ENCODE peak calls at places on chromosomes 2 and 18, in six cellular contexts. L is A549, W is NT2/D1, M is keratinocyte, O is epithelial cell of esophagus, G is lower lobe of right lung. D is an unnamed sample.

GRCh38 chr2:23465138-23465537 is 80.2 kb downstream of the KLHL29 start:
- DNase-seq in W (no peak), M (no peak), L (no peak), G (no peak), O (no peak), D (no peak)

GRCh38 chr2:195498176-195498575 is 158.8 kb upstream of the SLC39A10 start:
- DNase-seq in W (peak), L (peak), O (peak), G (no peak), M (no peak), D (peak)

GRCh38 chr2:235390108-235390815 is 103.6 kb upstream of the AGAP1 start:
- DNase-seq in L (peak), O (peak), M (peak), W (no peak), G (peak), D (peak)

GRCh38 chr2:32902174-32902573 is 44.6 kb upstream of the LTBP1 start:
- DNase-seq in M (no peak), L (no peak), W (no peak), G (no peak), O (no peak), D (no peak)

GRCh38 chr2:9824956-9825720 is 18.1 kb upstream of the TAF1B start:
- DNase-seq in M (no peak), W (no peak), L (no peak), O (no peak), G (no peak), D (no peak)

GRCh38 chr2:237269121-237269875 is 144.7 kb downstream of the COL6A3 start:
- DNase-seq in O (no peak), W (no peak), G (no peak), L (no peak), M (no peak), D (no peak)

GRCh38 chr2:142883526-142883925 is 6.1 kb downstream of the KYNU start:
- DNase-seq in W (no peak), G (no peak), L (no peak), O (no peak), M (no peak), D (no peak)

GRCh38 chr2:83991992-83992391 is 467.1 kb downstream of the SUCLG1 start:
- DNase-seq in W (no peak), L (peak), O (peak), G (no peak), M (no peak), D (no peak)

GRCh38 chr18:54210463-54210862 is 14.0 kb downstream of the MBD2 start:
- DNase-seq in L (no peak), M (no peak), W (no peak), G (no peak), O (no peak), D (no peak)

GRCh38 chr2:207682557-207682956 is 28.9 kb upstream of the CCNYL1 start:
- DNase-seq in O (no peak), W (no peak), G (no peak), M (no peak), L (no peak), D (peak)

GRCh38 chr2:74548919-74549684 is 4.6 kb downstream of the LOXL3 start:
- DNase-seq in W (no peak), G (peak), O (peak), M (no peak), L (peak), D (peak)

GRCh38 chr2:204114294-204114693 is 177.7 kb downstream of the ICOS start:
- DNase-seq in M (no peak), L (no peak), W (no peak), O (no peak), G (no peak), D (no peak)

GRCh38 chr18:30862900-30863299 is 179.6 kb downstream of the DSC3 start:
- DNase-seq in G (no peak), O (no peak), W (no peak), L (no peak), M (no peak), D (no peak)

GRCh38 chr2:165057308-165057707 is 102.0 kb upstream of the SLC38A11 start:
- DNase-seq in L (no peak), O (no peak), M (no peak), G (no peak), W (no peak), D (no peak)

GRCh38 chr18:70288171-70288850 is 534 bp upstream of the SOCS6 start:
- DNase-seq in M (no peak), O (no peak), G (peak), L (no peak), W (no peak), D (peak)

GRCh38 chr2:48328972-48329723 is 200.8 kb upstream of the STON1 start:
- DNase-seq in W (no peak), G (no peak), L (no peak), M (no peak), O (no peak), D (no peak)

GRCh38 chr2:65514555-65515195 is 82.3 kb upstream of the SPRED2 start:
- DNase-seq in G (no peak), W (no peak), O (peak), M (peak), L (no peak), D (peak)

GRCh38 chr2:9993490-9994165 is 42.1 kb downstream of the GRHL1 start:
- DNase-seq in L (no peak), O (no peak), M (no peak), G (no peak), W (no peak), D (peak)

GRCh38 chr2:191171708-191172355 is 21.0 kb upstream of the STAT4 start:
- DNase-seq in G (no peak), O (peak), L (peak), M (peak), W (no peak), D (peak)

GRCh38 chr2:23069935-23070334 is 315.0 kb upstream of the KLHL29 start:
- DNase-seq in W (no peak), G (no peak), M (no peak), O (no peak), L (no peak), D (no peak)

GRCh38 chr2:238875531-238876231 is 27.8 kb downstream of the TWIST2 start:
- DNase-seq in L (no peak), O (no peak), M (no peak), W (no peak), G (no peak), D (peak)

GRCh38 chr2:237209046-237209375 is 123.3 kb downstream of the COPS8 start:
- DNase-seq in O (no peak), L (no peak), M (no peak), W (no peak), G (no peak), D (no peak)

GRCh38 chr2:45006942-45007287 is 2.3 kb downstream of the SIX2 start:
- DNase-seq in W (no peak), O (no peak), L (no peak), G (no peak), M (no peak), D (no peak)
- H3K4me3 ChIP-seq in W (no peak), O (peak), L (no peak), G (no peak), M (no peak), D (no peak)

GRCh38 chr18:21834301-21834660 is 93.7 kb downstream of the MIB1 start:
- DNase-seq in W (no peak), M (no peak), O (no peak), G (no peak), L (no peak), D (no peak)

GRCh38 chr18:21826641-21827302 is 86.2 kb downstream of the MIB1 start:
- DNase-seq in O (no peak), G (no peak), M (no peak), W (no peak), L (no peak), D (no peak)

GRCh38 chr18:21833619-21834300 is 93.2 kb downstream of the MIB1 start:
- DNase-seq in L (no peak), M (no peak), O (no peak), W (no peak), G (no peak), D (no peak)

GRCh38 chr18:21831413-21831831 is 90.8 kb downstream of the MIB1 start:
- DNase-seq in G (no peak), L (no peak), O (no peak), W (no peak), M (no peak), D (peak)

DNA sequence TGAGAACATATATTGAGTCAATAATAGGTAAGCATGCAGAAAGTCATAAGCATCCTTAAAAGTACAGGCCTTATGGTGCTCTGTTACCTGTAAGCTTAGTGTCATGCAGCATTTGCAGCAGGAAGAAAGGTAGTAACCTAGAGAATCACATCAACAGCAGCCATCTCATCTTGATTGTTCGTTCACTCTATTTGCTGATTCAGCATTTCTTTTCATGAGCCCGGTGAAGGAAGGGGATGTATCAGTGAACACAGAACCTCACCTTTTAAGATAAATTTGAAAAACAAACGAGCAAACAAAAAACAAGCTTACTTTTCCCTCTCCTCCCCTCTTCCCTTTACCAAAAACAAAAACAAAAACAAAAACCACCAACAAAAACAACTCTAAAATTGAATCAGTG is 89.9 kb downstream of the MIB1 start:
- DNase-seq in G (no peak), L (no peak), M (no peak), O (no peak), W (no peak), D (no peak)
- H3K4me3 ChIP-seq in G (no peak), L (no peak), M (no peak), O (no peak), W (no peak), D (no peak)

DNA sequence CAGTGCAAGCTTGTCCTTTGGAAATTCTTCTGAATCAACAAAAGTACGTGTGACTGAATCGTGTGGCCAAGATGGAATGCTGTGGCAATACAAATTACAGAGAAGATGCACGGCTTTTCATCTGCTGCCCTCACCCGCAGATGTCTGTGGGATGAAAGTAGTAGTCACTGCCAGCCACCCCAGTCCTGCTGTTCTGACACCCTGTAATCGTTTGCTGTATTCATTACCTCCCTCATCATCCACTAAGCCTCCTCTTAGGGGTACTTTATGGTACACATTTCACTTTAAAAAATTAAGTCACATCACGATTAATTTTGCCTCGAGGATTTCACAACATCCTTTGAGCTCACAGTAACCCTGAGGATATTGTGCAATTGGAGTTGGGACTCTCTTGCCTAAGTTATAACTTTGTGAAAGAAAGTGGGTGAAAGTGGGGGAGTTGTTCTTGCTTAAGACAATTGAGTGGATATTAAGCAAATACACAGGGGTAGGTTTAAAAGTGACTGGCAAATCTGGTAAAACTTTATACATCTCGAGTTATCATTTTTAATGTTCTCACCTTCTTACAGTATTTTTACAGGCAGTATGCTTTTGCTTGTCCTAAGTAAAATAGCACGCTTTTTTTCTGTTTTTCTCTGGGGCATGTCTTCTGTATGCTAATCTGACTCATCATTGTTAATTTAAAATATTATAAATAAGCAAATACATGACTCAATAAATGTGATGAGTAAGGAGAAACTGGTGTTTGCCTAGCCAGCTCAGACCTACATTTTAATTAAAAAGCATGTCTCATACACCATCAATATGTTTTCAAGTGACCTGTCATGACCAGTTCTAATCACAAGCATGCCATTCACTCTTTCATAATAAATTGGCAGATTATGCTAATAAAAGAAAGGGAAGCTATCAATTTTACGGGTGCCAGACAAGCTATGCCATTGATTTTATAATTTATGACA is 680.9 kb downstream of the IRS1 start:
- DNase-seq in W (no peak), O (peak), L (peak), M (peak), G (no peak), D (peak)
- H3K4me3 ChIP-seq in W (no peak), O (peak), L (peak), M (peak), G (peak), D (peak)

DNA sequence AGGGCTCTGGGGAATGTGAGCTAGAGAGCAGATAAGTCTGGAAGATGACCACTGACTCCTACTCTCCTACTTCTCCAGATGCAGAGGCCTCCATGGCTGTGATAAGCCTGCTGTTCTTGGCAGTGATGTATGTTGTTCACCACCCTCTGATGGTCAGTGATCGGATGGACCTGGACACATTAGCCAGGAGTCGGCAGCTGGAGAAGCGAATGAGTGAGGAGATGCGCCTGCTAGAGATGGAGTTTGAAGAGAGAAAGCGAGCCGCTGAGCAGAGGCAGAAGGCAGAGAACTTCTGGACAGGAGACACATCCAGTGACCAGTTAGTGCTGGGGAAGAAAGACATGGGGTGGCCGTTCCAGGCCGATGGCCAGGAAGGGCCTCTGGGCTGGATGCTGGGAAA is 1.4 kb downstream of the ITPRIPL1 start:
- DNase-seq in O (no peak), G (no peak), M (no peak), L (no peak), W (no peak), D (no peak)
- H3K4me3 ChIP-seq in O (no peak), G (no peak), M (no peak), L (no peak), W (no peak), D (no peak)